ENCODE peak calls at places on chromosomes 6 and 20, in six cellular contexts. N is kidney tubule cell, V is NCI-H2171 treated with DMSO at 0.1 percent for 48 hours, Z is cardiac muscle cell, M is T-helper 2 cell, T is caudate nucleus. I is an unnamed sample.

GRCh38 chr6:168605964-168606363 is 165.0 kb downstream of the SMOC2 start:
- DNase-seq in M (no peak), V (no peak), N (peak; percentile 62), Z (no peak), T (no peak), I (no peak)

GRCh38 chr6:15682965-15683822 is 20.4 kb upstream of the DTNBP1 start:
- DNase-seq in M (no peak), N (no peak), Z (no peak), T (no peak), V (no peak), I (no peak)

GRCh38 chr6:15184441-15184861 is 61.4 kb upstream of the JARID2 start:
- DNase-seq in N (peak; percentile 17), Z (no peak), V (no peak), T (no peak), M (no peak), I (no peak)

GRCh38 chr6:56539503-56540105 is 103.1 kb downstream of the DST start:
- DNase-seq in V (no peak), Z (no peak), N (no peak), T (no peak), M (no peak), I (no peak)

GRCh38 chr20:35907017-35907685 is 47.2 kb downstream of the SCAND1 start:
- DNase-seq in N (no peak), M (no peak), T (no peak), V (peak; percentile 29), Z (peak; percentile 7), I (no peak)

GRCh38 chr6:20686142-20686541 is 151.9 kb downstream of the CDKAL1 start:
- DNase-seq in Z (no peak), V (peak; percentile 89), M (no peak), N (no peak), T (no peak), I (no peak)

GRCh38 chr6:152091851-152092341 is 284.4 kb downstream of the ESR1 start:
- DNase-seq in V (no peak), Z (no peak), T (no peak), N (no peak), M (no peak), I (no peak)

GRCh38 chr6:88864347-88865057 is 98.9 kb downstream of the RNGTT start:
- DNase-seq in N (no peak), V (no peak), Z (no peak), T (no peak), M (no peak), I (no peak)

GRCh38 chr6:169723991-169724553 is at the start of gene PHF10:
- DNase-seq in M (no peak), T (no peak), N (peak; percentile 41), V (peak; percentile 25), Z (peak; percentile 78), I (no peak)

GRCh38 chr20:25078662-25079061 is 3.3 kb downstream of the VSX1 start:
- DNase-seq in T (no peak), Z (no peak), M (no peak), V (no peak), N (no peak), I (no peak)

GRCh38 chr6:151286192-151286591 is 46.4 kb downstream of the AKAP12 start:
- DNase-seq in Z (no peak), M (no peak), N (peak; percentile 53), V (no peak), T (no peak), I (no peak)

GRCh38 chr6:31572041-31572911 is at the start of gene LTA:
- DNase-seq in Z (no peak), V (no peak), T (no peak), M (peak; percentile 59), N (no peak), I (no peak)

I was measured in skeletal muscle cell.